ENCODE peak calls at places on chromosome 9, in nine cellular contexts. B is PC-9, P is right atrium auricular region, C is cardiac muscle cell, M is colonic mucosa, R is pancreas, N is mammary epithelial cell, Q is heart left ventricle, K is neuronal stem cell. W is an unnamed sample. For H3K9me3, the result is how much of the 10 kb centered on the place peaks cover.

GRCh38 chr9:114757395-114757794 is 48.4 kb downstream of the TNFSF15 start:
- DNase-seq in R (no peak), P (no peak), M (no peak), C (no peak), B (no peak), Q (no peak), N (no peak), K (no peak), W (no peak)

GRCh38 chr9:69393425-69393824 is 68.4 kb downstream of the ENTREP1 start:
- DNase-seq in N (no peak), M (no peak), Q (peak), K (no peak), R (no peak), P (no peak), C (no peak), B (no peak), W (no peak)

GRCh38 chr9:121261107-121261460 is 6.9 kb upstream of the GSN start:
- DNase-seq in R (no peak), B (peak), K (no peak), P (no peak), Q (no peak), N (no peak), M (no peak), C (peak), W (no peak)

GRCh38 chr9:6645153-6646027 is at the start of gene GLDC:
- DNase-seq in P (peak), N (peak), R (peak), C (peak), K (peak), Q (peak), M (peak), B (peak), W (peak)

GRCh38 chr9:126516936-126517750 is 96.6 kb upstream of the LMX1B start:
- DNase-seq in B (peak), M (no peak), K (no peak), Q (peak), C (peak), N (peak), P (peak), R (no peak), W (no peak)

GRCh38 chr9:28073278-28073677 is 500.0 kb upstream of the C9orf72 start:
- DNase-seq in B (no peak), C (peak), P (no peak), K (peak), N (peak), R (peak), M (peak), Q (no peak), W (no peak)

GRCh38 chr9:82997471-82998140 is 65.3 kb downstream of the RASEF start:
- DNase-seq in B (no peak), C (no peak), P (no peak), R (no peak), N (peak), K (no peak), M (no peak), Q (no peak), W (no peak)

GRCh38 chr9:28318515-28318914 is 745.2 kb upstream of the C9orf72 start:
- DNase-seq in K (no peak), C (no peak), B (no peak), R (no peak), M (no peak), P (no peak), Q (no peak), N (no peak), W (no peak)

GRCh38 chr9:6351757-6352156 is 23.6 kb downstream of the TPD52L3 start:
- DNase-seq in N (peak), C (no peak), M (no peak), K (no peak), R (no peak), P (no peak), B (peak), Q (no peak), W (no peak)

GRCh38 chr9:133621868-133622267 is 12.7 kb upstream of the FAM163B start:
- DNase-seq in Q (no peak), M (no peak), K (no peak), N (no peak), P (no peak), R (no peak), B (no peak), C (no peak), W (no peak)

GRCh38 chr9:16687678-16688369 is 182.6 kb downstream of the BNC2 start:
- DNase-seq in B (no peak), N (no peak), C (peak), P (no peak), K (no peak), R (no peak), M (no peak), Q (no peak), W (no peak)

DNA sequence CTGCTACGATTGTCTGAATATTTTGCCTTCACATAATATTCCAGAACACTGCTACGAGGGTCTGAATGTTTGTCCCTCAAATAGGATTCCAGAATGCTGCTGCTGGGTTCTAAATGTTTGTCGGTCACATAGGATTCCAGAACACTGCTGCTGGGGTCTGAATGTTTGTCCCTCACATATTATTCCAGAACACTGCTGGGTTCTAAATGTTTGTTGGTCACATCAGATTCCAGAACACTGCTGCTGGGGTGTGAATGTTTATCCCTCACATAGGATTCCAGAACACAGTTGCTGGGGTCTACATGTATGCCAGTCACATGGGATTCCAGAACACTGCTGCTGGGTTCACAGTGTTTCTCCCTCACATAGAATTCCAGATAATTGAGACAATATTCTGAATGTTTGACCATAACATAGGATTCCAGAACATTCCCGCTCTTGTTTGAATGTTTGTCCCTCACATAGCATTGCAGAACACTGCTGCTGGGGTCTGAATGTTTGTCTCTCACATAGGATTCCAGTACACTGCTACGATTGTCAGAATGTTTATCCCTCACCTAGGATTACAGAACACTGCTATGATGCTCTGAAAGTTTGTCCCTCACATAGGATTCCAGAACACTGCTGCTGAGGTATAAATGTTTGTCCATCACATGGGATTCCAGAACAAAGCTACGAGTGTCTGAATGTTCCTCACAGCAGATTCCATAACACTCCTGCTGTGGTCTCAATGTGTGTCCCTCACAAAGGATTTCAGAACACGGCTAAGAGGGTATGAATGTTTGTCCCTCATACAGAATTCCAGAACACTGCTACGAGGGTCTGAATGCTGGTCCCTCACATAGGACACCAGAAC is 201.8 kb downstream of the FOXD4L6 start:
- DNase-seq in P (peak), C (no peak), B (no peak), R (no peak), M (no peak), N (no peak), K (no peak), Q (no peak), W (no peak)
- H3K9me3 ChIP-seq in P (under half), C (under half), B (under half), R (under half), M (under half), N (under half), K (under half), Q (under half), W (half or more)

DNA sequence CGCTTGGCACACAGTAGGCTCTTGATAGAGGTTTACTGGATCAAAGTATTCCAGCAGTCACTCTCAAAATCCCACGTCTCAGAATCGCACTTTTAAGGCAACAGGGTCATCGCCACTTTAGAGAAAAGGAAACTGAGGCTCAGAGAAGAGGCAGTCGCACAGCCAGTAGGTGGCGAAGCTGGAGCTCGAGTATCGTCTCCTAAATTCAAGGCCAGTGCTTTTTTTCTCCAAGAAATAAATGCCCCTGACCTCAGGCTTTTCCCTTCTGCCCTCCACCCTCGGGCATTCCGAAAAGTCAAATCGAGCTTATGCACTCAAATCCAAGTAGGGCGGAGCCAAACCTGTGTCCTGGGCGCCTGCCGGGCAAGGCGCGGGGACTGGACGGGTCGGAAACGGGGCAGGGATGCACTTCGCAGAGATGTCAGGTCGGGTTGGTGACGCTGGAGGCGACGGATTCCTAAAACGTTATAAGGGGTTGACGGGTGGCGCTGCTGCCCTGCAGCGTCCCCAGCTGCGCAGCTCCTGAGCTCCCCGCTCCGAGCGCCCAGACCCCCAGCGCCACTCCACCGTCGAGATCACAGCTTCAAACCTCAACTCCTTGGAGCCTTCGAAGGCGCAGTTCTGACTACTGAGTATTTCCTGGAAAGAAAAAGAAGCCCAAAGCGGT is 4.7 kb upstream of the FOXB2 start:
- DNase-seq in N (no peak), R (no peak), K (peak), C (no peak), P (peak), Q (no peak), B (no peak), M (no peak), W (no peak)
- H3K9me3 ChIP-seq in N (under half), R (under half), K (under half), C (under half), P (under half), Q (under half), B (under half), M (under half), W (under half)

GRCh38 chr9:20418485-20418884 is 203.8 kb downstream of the MLLT3 start:
- DNase-seq in Q (no peak), B (no peak), P (no peak), K (no peak), R (no peak), C (no peak), N (no peak), M (no peak), W (no peak)
- H3K9me3 ChIP-seq in Q (under half), B (under half), P (under half), K (under half), R (under half), C (under half), N (under half), M (under half), W (under half)

GRCh38 chr9:40884072-40884901 is 244.2 kb downstream of the FOXD4L6 start:
- DNase-seq in P (peak), M (no peak), R (no peak), K (no peak), B (no peak), N (no peak), C (no peak), Q (peak), W (no peak)
- H3K9me3 ChIP-seq in P (under half), M (under half), R (under half), K (under half), B (under half), N (under half), C (under half), Q (under half), W (under half)

GRCh38 chr9:101417977-101418376 is 17.6 kb downstream of the ALDOB start:
- DNase-seq in B (no peak), Q (no peak), P (no peak), C (no peak), R (no peak), M (no peak), K (no peak), N (no peak), W (no peak)

GRCh38 chr9:101414839-101415238 is 16.2 kb downstream of the ZNF189 start:
- DNase-seq in Q (no peak), R (no peak), B (no peak), P (no peak), N (no peak), C (no peak), K (no peak), M (no peak), W (no peak)

GRCh38 chr9:101417389-101417788 is 18.2 kb downstream of the ALDOB start:
- DNase-seq in N (no peak), C (no peak), K (no peak), B (no peak), R (no peak), M (no peak), P (no peak), Q (no peak), W (no peak)

GRCh38 chr9:101418518-101419111 is 17.0 kb downstream of the ALDOB start:
- DNase-seq in N (peak), Q (no peak), B (no peak), K (no peak), P (no peak), C (no peak), R (no peak), M (no peak), W (no peak)

DNA sequence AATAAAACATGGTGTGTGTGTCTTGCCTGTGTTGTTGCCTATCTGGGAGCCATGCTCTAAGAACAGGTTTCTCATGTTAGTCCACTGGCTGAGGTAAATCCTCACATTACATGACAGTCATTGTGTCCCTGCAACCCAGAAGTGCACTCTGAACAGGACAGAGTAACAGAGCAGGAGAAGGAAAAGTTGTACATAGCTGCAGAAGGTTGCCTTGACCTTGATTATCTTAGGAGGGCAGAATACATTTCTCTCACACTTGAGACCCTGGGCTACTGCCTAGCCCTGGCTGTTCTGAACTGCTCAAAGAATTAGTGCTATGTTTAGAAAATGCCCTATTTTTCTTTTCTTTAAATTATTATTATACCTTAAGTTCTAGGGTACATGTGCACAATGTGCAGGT is 16.9 kb downstream of the ZNF189 start:
- DNase-seq in P (no peak), K (no peak), B (no peak), N (no peak), C (no peak), Q (no peak), M (no peak), R (no peak), W (no peak)
- H3K9me3 ChIP-seq in P (under half), K (under half), B (under half), N (under half), C (under half), Q (under half), M (under half), R (under half), W (under half)

W was measured in T-helper 17 cell.